ENCODE peak calls at places on chromosome 10, in four cellular contexts. One of them, this sample, is unnamed.

GRCh38 chr10:4370376-4370775 is 455.6 kb upstream of the AKR1E2 start:
- DNase-seq in prostate gland: no peak
- DNase-seq in transverse colon: no peak
- DNase-seq in astrocyte: peak
- DNase-seq in this sample: no peak

GRCh38 chr10:71933651-71934050 is 30.5 kb upstream of the CHST3 start:
- DNase-seq in prostate gland: no peak
- DNase-seq in transverse colon: no peak
- DNase-seq in astrocyte: no peak
- DNase-seq in this sample: no peak

GRCh38 chr10:16652154-16652553 is 130.5 kb upstream of the C1QL3 start:
- DNase-seq in prostate gland: no peak
- DNase-seq in transverse colon: no peak
- DNase-seq in astrocyte: peak
- DNase-seq in this sample: peak

GRCh38 chr10:22366771-22367170 is 21.5 kb downstream of the SPAG6 start:
- DNase-seq in prostate gland: no peak
- DNase-seq in transverse colon: no peak
- DNase-seq in astrocyte: no peak
- DNase-seq in this sample: no peak

GRCh38 chr10:76287856-76288255 is 856.4 kb downstream of the LRMDA start:
- DNase-seq in prostate gland: no peak
- DNase-seq in transverse colon: no peak
- DNase-seq in astrocyte: peak
- DNase-seq in this sample: peak

GRCh38 chr10:70673929-70674559 is 1.7 kb downstream of the ADAMTS14 start:
- DNase-seq in prostate gland: no peak
- DNase-seq in transverse colon: no peak
- DNase-seq in astrocyte: no peak
- DNase-seq in this sample: no peak

GRCh38 chr10:29537799-29538198 is 97.0 kb downstream of the SVIL start:
- DNase-seq in prostate gland: no peak
- DNase-seq in transverse colon: no peak
- DNase-seq in astrocyte: no peak
- DNase-seq in this sample: no peak

GRCh38 chr10:96236090-96236478 is 35.3 kb downstream of the BLNK start:
- DNase-seq in prostate gland: no peak
- DNase-seq in transverse colon: no peak
- DNase-seq in astrocyte: no peak
- DNase-seq in this sample: no peak

GRCh38 chr10:16673443-16673842 is 143.8 kb downstream of the RSU1 start:
- DNase-seq in prostate gland: no peak
- DNase-seq in transverse colon: no peak
- DNase-seq in astrocyte: no peak
- DNase-seq in this sample: no peak

GRCh38 chr10:6445671-6446278 is 134.3 kb downstream of the PRKCQ start:
- DNase-seq in prostate gland: no peak
- DNase-seq in transverse colon: peak
- DNase-seq in astrocyte: no peak
- DNase-seq in this sample: peak

GRCh38 chr10:64813391-64813790 is 1292.2 kb downstream of the REEP3 start:
- DNase-seq in prostate gland: no peak
- DNase-seq in transverse colon: no peak
- DNase-seq in astrocyte: peak
- DNase-seq in this sample: no peak

GRCh38 chr10:21036757-21037156 is 139.6 kb upstream of the NEBL start:
- DNase-seq in prostate gland: no peak
- DNase-seq in transverse colon: no peak
- DNase-seq in astrocyte: no peak
- DNase-seq in this sample: no peak

GRCh38 chr10:78960316-78960800 is 108.4 kb upstream of the ZMIZ1 start:
- DNase-seq in prostate gland: peak
- DNase-seq in transverse colon: peak
- DNase-seq in astrocyte: peak
- DNase-seq in this sample: peak

GRCh38 chr10:114603943-114604342 is 54.1 kb downstream of the ABLIM1 start:
- DNase-seq in prostate gland: no peak
- DNase-seq in transverse colon: peak
- DNase-seq in astrocyte: peak
- DNase-seq in this sample: no peak

GRCh38 chr10:79192677-79193003 is 123.9 kb downstream of the ZMIZ1 start:
- DNase-seq in prostate gland: no peak
- DNase-seq in transverse colon: no peak
- DNase-seq in astrocyte: peak
- DNase-seq in this sample: peak

GRCh38 chr10:43775379-43775778 is 126.7 kb upstream of the ZNF32 start:
- DNase-seq in prostate gland: no peak
- DNase-seq in transverse colon: no peak
- DNase-seq in astrocyte: no peak
- DNase-seq in this sample: no peak

GRCh38 chr10:19819419-19820033 is 3.3 kb downstream of the PLXDC2 start:
- DNase-seq in prostate gland: peak
- DNase-seq in transverse colon: peak
- DNase-seq in astrocyte: peak
- DNase-seq in this sample: peak

GRCh38 chr10:72244573-72245038 is 28.5 kb upstream of the ASCC1 start:
- DNase-seq in prostate gland: no peak
- DNase-seq in transverse colon: no peak
- DNase-seq in astrocyte: no peak
- DNase-seq in this sample: no peak

GRCh38 chr10:73639286-73639685 is 2.0 kb downstream of the MYOZ1 start:
- DNase-seq in prostate gland: no peak
- DNase-seq in transverse colon: no peak
- DNase-seq in astrocyte: no peak
- DNase-seq in this sample: no peak

GRCh38 chr10:8637640-8638039 is 583.2 kb downstream of the GATA3 start:
- DNase-seq in prostate gland: no peak
- DNase-seq in transverse colon: no peak
- DNase-seq in astrocyte: peak
- DNase-seq in this sample: no peak

GRCh38 chr10:119806334-119807130 is 66.1 kb downstream of the MCMBP start:
- DNase-seq in prostate gland: no peak
- DNase-seq in transverse colon: no peak
- DNase-seq in astrocyte: no peak
- DNase-seq in this sample: no peak

GRCh38 chr10:88120599-88121333 is 257.3 kb downstream of the PTEN start:
- DNase-seq in prostate gland: no peak
- DNase-seq in transverse colon: no peak
- DNase-seq in astrocyte: no peak
- DNase-seq in this sample: no peak

GRCh38 chr10:23516530-23516929 is 77.7 kb downstream of the OTUD1 start:
- DNase-seq in prostate gland: no peak
- DNase-seq in transverse colon: no peak
- DNase-seq in astrocyte: peak
- DNase-seq in this sample: peak

GRCh38 chr10:71242621-71243009 is 30.2 kb downstream of the UNC5B start:
- DNase-seq in prostate gland: no peak
- DNase-seq in transverse colon: no peak
- DNase-seq in astrocyte: no peak
- DNase-seq in this sample: no peak

GRCh38 chr10:93600861-93601773 is at the start of gene RBP4:
- DNase-seq in prostate gland: no peak
- DNase-seq in transverse colon: no peak
- DNase-seq in astrocyte: peak
- DNase-seq in this sample: peak

GRCh38 chr10:48505394-48506112 is 99.3 kb downstream of the ARHGAP22 start:
- DNase-seq in prostate gland: peak
- DNase-seq in transverse colon: no peak
- DNase-seq in astrocyte: no peak
- DNase-seq in this sample: no peak

GRCh38 chr10:35486297-35486991 is 118.7 kb upstream of the GJD4 start:
- DNase-seq in prostate gland: no peak
- DNase-seq in transverse colon: no peak
- DNase-seq in astrocyte: no peak
- DNase-seq in this sample: no peak

GRCh38 chr10:122323941-122324675 is 50.4 kb upstream of the PLEKHA1 start:
- DNase-seq in prostate gland: no peak
- DNase-seq in transverse colon: no peak
- DNase-seq in astrocyte: no peak
- DNase-seq in this sample: no peak

GRCh38 chr10:5147255-5147980 is 37.5 kb downstream of the AKR1C8 start:
- DNase-seq in prostate gland: no peak
- DNase-seq in transverse colon: peak
- DNase-seq in astrocyte: no peak
- DNase-seq in this sample: no peak

This sample was measured in IMR-90.